ENCODE peak calls at places on chromosomes 11 and 22, in seven cellular contexts. S is Calu3, U is right lobe of liver, N is GM10248, P is RWPE1, R is esophagus muscularis mucosa, F is gastrocnemius medialis. Z is an unnamed sample.

GRCh38 chr11:40819230-40819629 is 640.2 kb downstream of the LRRC4C start:
- DNase-seq in R (no peak), S (no peak), P (no peak), F (no peak), U (no peak), N (no peak), Z (no peak)

GRCh38 chr11:88701816-88702215 is 364.0 kb downstream of the GRM5 start:
- DNase-seq in F (no peak), R (no peak), N (no peak), S (no peak), P (no peak), U (no peak), Z (no peak)

GRCh38 chr11:70916321-70916720 is 336.1 kb downstream of the SHANK2 start:
- DNase-seq in R (no peak), N (no peak), F (no peak), S (no peak), P (no peak), U (no peak), Z (no peak)

GRCh38 chr22:42915980-42916765 is 59.1 kb upstream of the ARFGAP3 start:
- DNase-seq in N (no peak), R (no peak), P (no peak), U (no peak), F (no peak), S (no peak), Z (no peak)

GRCh38 chr11:64357904-64358535 is 942 bp upstream of the RPS6KA4 start:
- DNase-seq in N (no peak), F (no peak), U (no peak), P (peak; percentile 93), R (no peak), S (peak; percentile 83), Z (no peak)

GRCh38 chr11:7516488-7516887 is 2.7 kb downstream of the PPFIBP2 start:
- DNase-seq in S (no peak), R (no peak), F (no peak), N (no peak), P (no peak), U (no peak), Z (no peak)

GRCh38 chr11:69644071-69644961 is 3.4 kb downstream of the CCND1 start:
- DNase-seq in P (no peak), U (peak; percentile 64), S (peak; percentile 86), R (no peak), F (no peak), N (no peak), Z (no peak)

GRCh38 chr11:72237112-72237931 is 6.7 kb downstream of the PHOX2A start:
- DNase-seq in R (no peak), U (no peak), P (no peak), S (no peak), N (no peak), F (peak; percentile 12), Z (no peak)

GRCh38 chr11:117908959-117909610 is 20.1 kb downstream of the TMPRSS13 start:
- DNase-seq in F (no peak), S (no peak), P (no peak), N (no peak), R (no peak), U (no peak), Z (no peak)

GRCh38 chr22:45881524-45881875 is 95.5 kb downstream of the WNT7B start:
- DNase-seq in P (no peak), U (no peak), N (no peak), F (no peak), S (no peak), R (no peak), Z (no peak)

GRCh38 chr22:30250713-30251267 is 4.2 kb upstream of the LIF start:
- DNase-seq in N (no peak), S (peak; percentile 92), R (no peak), P (peak; percentile 79), F (no peak), U (peak; percentile 57), Z (no peak)

GRCh38 chr11:65862191-65862735 is 2.0 kb downstream of the MUS81 start:
- DNase-seq in P (no peak), U (no peak), F (peak; percentile 13), S (no peak), N (no peak), R (no peak), Z (no peak)

GRCh38 chr11:34346551-34346950 is 11.3 kb downstream of the ABTB2 start:
- DNase-seq in N (no peak), F (peak; percentile 25), R (no peak), U (no peak), P (peak; percentile 57), S (peak; percentile 21), Z (no peak)

GRCh38 chr11:85307381-85307780 is 319.8 kb downstream of the DLG2 start:
- DNase-seq in P (no peak), N (no peak), R (no peak), F (no peak), S (no peak), U (no peak), Z (no peak)

GRCh38 chr22:42683599-42684283 is 34.5 kb upstream of the CYB5R3 start:
- DNase-seq in R (no peak), P (no peak), U (no peak), S (no peak), N (no peak), F (peak; percentile 71), Z (no peak)

GRCh38 chr22:23752090-23752691 is 1.3 kb upstream of the ZNF70 start:
- DNase-seq in U (no peak), P (no peak), N (peak; percentile 75), F (peak; percentile 34), R (no peak), S (no peak), Z (no peak)

GRCh38 chr11:69121621-69122336 is 34.0 kb upstream of the SMIM38 start:
- DNase-seq in N (no peak), S (no peak), P (no peak), F (no peak), R (no peak), U (no peak), Z (no peak)

GRCh38 chr22:46696225-46696518 is 41.9 kb downstream of the CERK start:
- DNase-seq in P (no peak), U (no peak), R (no peak), N (no peak), S (no peak), F (no peak), Z (no peak)

GRCh38 chr11:106969660-106970059 is 48.6 kb downstream of the GUCY1A2 start:
- DNase-seq in N (no peak), S (no peak), F (no peak), U (no peak), P (no peak), R (no peak), Z (no peak)

GRCh38 chr11:97965849-97966646 is 1054.7 kb upstream of the CNTN5 start:
- DNase-seq in N (no peak), F (no peak), P (peak; percentile 85), S (no peak), R (no peak), U (no peak), Z (no peak)

GRCh38 chr11:94785509-94785908 is 17.4 kb downstream of the AMOTL1 start:
- DNase-seq in P (no peak), N (no peak), S (no peak), U (no peak), R (no peak), F (no peak), Z (no peak)

GRCh38 chr11:71543866-71544265 is 4.4 kb upstream of the KRTAP5-9 start:
- DNase-seq in P (no peak), R (no peak), U (no peak), S (no peak), N (no peak), F (no peak), Z (no peak)

DNA sequence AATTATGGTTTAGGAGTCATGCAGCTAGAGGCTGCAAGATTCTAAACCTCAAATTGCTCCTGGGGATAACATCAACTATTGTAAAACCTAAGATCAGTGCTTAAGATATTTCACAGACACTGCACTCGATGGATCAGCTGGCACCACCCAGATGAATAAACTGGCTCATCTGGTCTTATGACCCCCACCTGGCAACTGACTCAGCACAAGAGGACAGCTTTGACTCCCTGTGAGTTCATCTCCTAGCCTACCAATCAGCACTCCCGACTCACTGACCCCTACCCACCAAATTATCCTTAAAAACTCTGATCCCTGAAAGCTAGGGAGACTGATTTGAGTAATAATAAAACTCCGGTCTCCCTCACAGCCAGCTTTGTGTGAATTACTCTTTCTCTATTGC is 782 bp upstream of the TTC12 start:
- DNase-seq in F (no peak), S (no peak), U (no peak), P (no peak), R (peak; percentile 57), N (no peak), Z (no peak)
- TF ChIP-seq CTCF in F (no peak), S (no peak), U (no peak), P (no peak), R (no peak), N (no peak), Z (no peak)

DNA sequence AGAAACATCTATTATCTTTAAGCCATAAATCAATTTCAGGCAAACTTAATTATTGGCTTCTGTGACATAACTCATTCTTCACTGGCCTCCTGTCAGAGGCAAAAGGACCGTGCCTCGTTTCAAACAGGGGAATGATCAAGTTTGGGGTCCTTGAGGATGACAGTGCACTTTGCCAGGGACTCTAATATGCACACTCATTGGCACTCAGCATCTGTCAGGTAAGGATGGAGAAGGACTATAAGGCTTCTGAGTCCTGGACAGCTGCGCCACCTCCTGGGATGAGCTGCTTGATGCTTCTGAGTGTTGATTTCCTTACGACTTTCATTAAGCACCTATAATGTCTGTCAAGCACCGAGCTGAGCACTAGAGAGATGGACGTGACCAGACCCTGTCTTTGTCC is 20.2 kb downstream of the BPIFC start:
- DNase-seq in R (no peak), S (peak; percentile 44), F (no peak), U (peak; percentile 51), N (peak; percentile 29), P (peak; percentile 25), Z (no peak)
- TF ChIP-seq CTCF in R (no peak), S (no peak), F (no peak), U (peak; percentile 41), N (no peak), P (peak; percentile 56), Z (no peak)

DNA sequence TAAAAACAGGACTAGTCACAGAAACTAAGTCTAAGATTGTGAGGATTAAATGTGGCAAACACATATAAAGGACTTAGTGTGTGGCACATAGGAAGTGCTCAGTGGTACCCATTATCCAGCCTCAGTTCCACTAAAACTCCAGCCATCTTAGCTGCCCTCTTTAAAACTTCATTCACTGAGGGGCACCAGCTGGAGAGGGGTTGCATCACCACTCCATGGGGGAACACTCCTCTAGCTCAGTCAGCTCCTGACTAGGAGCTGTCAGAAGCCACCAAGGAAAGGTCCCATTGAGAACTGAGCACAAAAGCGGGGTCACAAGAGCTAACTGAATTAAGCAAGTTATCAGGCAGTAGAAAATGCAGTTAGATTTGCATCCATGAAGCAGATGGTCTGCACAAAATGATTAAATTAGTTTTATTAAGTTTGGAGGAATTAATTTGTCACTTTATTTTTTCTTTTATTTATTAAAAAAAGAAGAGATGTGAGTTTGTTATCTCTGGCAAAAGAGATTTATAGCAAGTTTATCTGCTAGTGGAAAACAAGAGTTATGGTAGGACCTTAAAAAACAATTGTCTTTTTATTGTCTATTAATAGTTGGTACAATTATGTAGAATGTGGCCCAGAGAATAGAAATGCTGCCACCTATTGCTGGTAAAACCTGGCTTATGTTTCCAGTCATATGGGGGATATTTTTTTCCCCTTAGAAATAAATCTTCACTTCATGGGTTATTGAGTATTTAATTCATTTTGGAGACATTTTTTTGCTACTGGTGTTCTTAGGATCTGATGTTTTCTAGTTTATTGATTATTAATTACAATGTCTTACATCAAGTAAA is 95.7 kb downstream of the NAV2 start:
- DNase-seq in R (no peak), F (no peak), P (no peak), S (no peak), N (no peak), U (no peak), Z (no peak)
- TF ChIP-seq CTCF in R (no peak), F (no peak), P (peak; percentile 40), S (no peak), N (peak; percentile 18), U (peak; percentile 24), Z (no peak)

GRCh38 chr22:20060700-20061480 is 19.2 kb upstream of the DGCR8 start:
- DNase-seq in P (no peak), N (no peak), R (no peak), F (no peak), U (no peak), S (no peak), Z (no peak)
- TF ChIP-seq CTCF in P (no peak), N (no peak), R (no peak), F (no peak), U (no peak), S (no peak), Z (no peak)